ENCODE peak calls at places on chromosomes 11 and 22, in seven cellular contexts. One of them, this sample, is unnamed.

GRCh38 chr11:17402486-17402885 is 14.0 kb upstream of the KCNJ11 start:
- DNase-seq in mesothelial cell of epicardium: no peak
- DNase-seq in posterior cingulate gyrus: no peak
- DNase-seq in Peyer's patch: no peak
- DNase-seq in hypothalamus: no peak
- DNase-seq in NCI-H1436: no peak
- DNase-seq in NCI-H187: no peak
- DNase-seq in this sample: no peak

GRCh38 chr11:66570826-66571222 is 2.4 kb upstream of the CTSF start:
- DNase-seq in hypothalamus: no peak
- DNase-seq in Peyer's patch: no peak
- DNase-seq in NCI-H1436: no peak
- DNase-seq in posterior cingulate gyrus: no peak
- DNase-seq in NCI-H187: no peak
- DNase-seq in mesothelial cell of epicardium: no peak
- DNase-seq in this sample: no peak

GRCh38 chr11:119169272-119169719 is 771 bp downstream of the NLRX1 start:
- DNase-seq in posterior cingulate gyrus: no peak
- DNase-seq in NCI-H187: no peak
- DNase-seq in hypothalamus: no peak
- DNase-seq in NCI-H1436: no peak
- DNase-seq in Peyer's patch: no peak
- DNase-seq in mesothelial cell of epicardium: no peak
- DNase-seq in this sample: no peak

GRCh38 chr11:75667268-75667830 is 1.5 kb downstream of the MAP6 start:
- DNase-seq in Peyer's patch: no peak
- DNase-seq in NCI-H187: peak
- DNase-seq in hypothalamus: no peak
- DNase-seq in NCI-H1436: peak
- DNase-seq in mesothelial cell of epicardium: peak
- DNase-seq in posterior cingulate gyrus: peak
- DNase-seq in this sample: no peak

GRCh38 chr11:70500076-70500847 is 101.9 kb downstream of the CTTN start:
- DNase-seq in Peyer's patch: no peak
- DNase-seq in mesothelial cell of epicardium: no peak
- DNase-seq in hypothalamus: no peak
- DNase-seq in posterior cingulate gyrus: no peak
- DNase-seq in NCI-H187: no peak
- DNase-seq in NCI-H1436: no peak
- DNase-seq in this sample: no peak

GRCh38 chr11:21986361-21986760 is 206.5 kb upstream of the ANO5 start:
- DNase-seq in Peyer's patch: no peak
- DNase-seq in mesothelial cell of epicardium: no peak
- DNase-seq in NCI-H1436: no peak
- DNase-seq in hypothalamus: no peak
- DNase-seq in NCI-H187: no peak
- DNase-seq in posterior cingulate gyrus: no peak
- DNase-seq in this sample: no peak

GRCh38 chr22:29331213-29331612 is 15.7 kb upstream of the RASL10A start:
- DNase-seq in mesothelial cell of epicardium: no peak
- DNase-seq in NCI-H1436: no peak
- DNase-seq in hypothalamus: no peak
- DNase-seq in NCI-H187: no peak
- DNase-seq in posterior cingulate gyrus: no peak
- DNase-seq in Peyer's patch: no peak
- DNase-seq in this sample: no peak

GRCh38 chr11:126100681-126101080 is 38.0 kb upstream of the CDON start:
- DNase-seq in mesothelial cell of epicardium: no peak
- DNase-seq in hypothalamus: no peak
- DNase-seq in Peyer's patch: no peak
- DNase-seq in NCI-H1436: no peak
- DNase-seq in NCI-H187: no peak
- DNase-seq in posterior cingulate gyrus: no peak
- DNase-seq in this sample: no peak

GRCh38 chr11:57763568-57763967 is 2.0 kb downstream of the CTNND1 start:
- DNase-seq in hypothalamus: peak
- DNase-seq in mesothelial cell of epicardium: no peak
- DNase-seq in NCI-H1436: no peak
- DNase-seq in posterior cingulate gyrus: no peak
- DNase-seq in NCI-H187: no peak
- DNase-seq in Peyer's patch: no peak
- DNase-seq in this sample: no peak

GRCh38 chr11:64181506-64182411 is 4.2 kb upstream of the STIP1 start:
- DNase-seq in NCI-H1436: peak
- DNase-seq in posterior cingulate gyrus: peak
- DNase-seq in mesothelial cell of epicardium: peak
- DNase-seq in Peyer's patch: peak
- DNase-seq in hypothalamus: peak
- DNase-seq in NCI-H187: peak
- DNase-seq in this sample: peak

GRCh38 chr11:126581871-126582270 is 226.4 kb downstream of the ST3GAL4 start:
- DNase-seq in NCI-H187: no peak
- DNase-seq in mesothelial cell of epicardium: no peak
- DNase-seq in hypothalamus: no peak
- DNase-seq in NCI-H1436: no peak
- DNase-seq in Peyer's patch: no peak
- DNase-seq in posterior cingulate gyrus: no peak
- DNase-seq in this sample: no peak

GRCh38 chr11:122261546-122261945 is 145.5 kb upstream of the BLID start:
- DNase-seq in NCI-H1436: no peak
- DNase-seq in NCI-H187: no peak
- DNase-seq in mesothelial cell of epicardium: no peak
- DNase-seq in Peyer's patch: no peak
- DNase-seq in posterior cingulate gyrus: no peak
- DNase-seq in hypothalamus: no peak
- DNase-seq in this sample: no peak

GRCh38 chr11:115616941-115617340 is 112.7 kb upstream of the CADM1 start:
- DNase-seq in hypothalamus: no peak
- DNase-seq in mesothelial cell of epicardium: no peak
- DNase-seq in Peyer's patch: no peak
- DNase-seq in NCI-H187: no peak
- DNase-seq in posterior cingulate gyrus: no peak
- DNase-seq in NCI-H1436: peak
- DNase-seq in this sample: peak

GRCh38 chr11:120172054-120172881 is 34.4 kb upstream of the TRIM29 start:
- DNase-seq in NCI-H187: peak
- DNase-seq in Peyer's patch: peak
- DNase-seq in NCI-H1436: peak
- DNase-seq in hypothalamus: peak
- DNase-seq in posterior cingulate gyrus: no peak
- DNase-seq in mesothelial cell of epicardium: peak
- DNase-seq in this sample: no peak

GRCh38 chr11:64826578-64827450 is 16.5 kb upstream of the MEN1 start:
- DNase-seq in Peyer's patch: no peak
- DNase-seq in hypothalamus: no peak
- DNase-seq in NCI-H1436: no peak
- DNase-seq in NCI-H187: no peak
- DNase-seq in posterior cingulate gyrus: no peak
- DNase-seq in mesothelial cell of epicardium: no peak
- DNase-seq in this sample: no peak

GRCh38 chr11:28965824-28966223 is 857.6 kb downstream of the METTL15 start:
- DNase-seq in posterior cingulate gyrus: no peak
- DNase-seq in Peyer's patch: no peak
- DNase-seq in NCI-H187: no peak
- DNase-seq in mesothelial cell of epicardium: no peak
- DNase-seq in NCI-H1436: no peak
- DNase-seq in hypothalamus: no peak
- DNase-seq in this sample: no peak

GRCh38 chr22:37887610-37888378 is 18.3 kb upstream of the MICALL1 start:
- DNase-seq in NCI-H1436: no peak
- DNase-seq in mesothelial cell of epicardium: no peak
- DNase-seq in NCI-H187: no peak
- DNase-seq in posterior cingulate gyrus: no peak
- DNase-seq in Peyer's patch: no peak
- DNase-seq in hypothalamus: peak
- DNase-seq in this sample: peak

GRCh38 chr11:36577859-36578258 is 10.1 kb downstream of the RAG1 start:
- DNase-seq in posterior cingulate gyrus: no peak
- DNase-seq in mesothelial cell of epicardium: no peak
- DNase-seq in NCI-H1436: no peak
- DNase-seq in hypothalamus: no peak
- DNase-seq in Peyer's patch: no peak
- DNase-seq in NCI-H187: no peak
- DNase-seq in this sample: no peak

GRCh38 chr11:112881461-112881860 is 79.8 kb upstream of the NCAM1 start:
- DNase-seq in posterior cingulate gyrus: peak
- DNase-seq in NCI-H1436: peak
- DNase-seq in hypothalamus: peak
- DNase-seq in mesothelial cell of epicardium: peak
- DNase-seq in Peyer's patch: peak
- DNase-seq in NCI-H187: peak
- DNase-seq in this sample: no peak

GRCh38 chr11:34940026-34940677 is 23.7 kb downstream of the PDHX start:
- DNase-seq in NCI-H187: no peak
- DNase-seq in posterior cingulate gyrus: no peak
- DNase-seq in NCI-H1436: no peak
- DNase-seq in Peyer's patch: no peak
- DNase-seq in mesothelial cell of epicardium: no peak
- DNase-seq in hypothalamus: no peak
- DNase-seq in this sample: no peak

This sample was measured in AG04450.